ENCODE peak calls at places on chromosomes 2 and 18, in eight cellular contexts. I, U, S, W, H, O, V and B are unnamed samples.

GRCh38 chr2:68767996-68768395 is 33.4 kb downstream of the ARHGAP25 start:
- DNase-seq in V (no peak), W (no peak), U (no peak), S (no peak), I (no peak), O (no peak), H (no peak), B (no peak)

GRCh38 chr18:37321578-37322496 is 243.8 kb downstream of the CELF4 start:
- DNase-seq in V (peak), I (no peak), O (no peak), S (no peak), H (no peak), U (peak), W (no peak), B (no peak)

GRCh38 chr2:98128556-98129109 is 41.7 kb downstream of the VWA3B start:
- DNase-seq in V (no peak), I (no peak), W (no peak), O (no peak), U (no peak), H (no peak), S (no peak), B (no peak)

GRCh38 chr2:216665240-216665639 is 30.1 kb downstream of the IGFBP5 start:
- DNase-seq in U (peak), V (peak), W (no peak), I (no peak), O (no peak), H (peak), S (no peak), B (no peak)

GRCh38 chr2:47404356-47404755 is 1.4 kb downstream of the MSH2 start:
- DNase-seq in H (no peak), S (no peak), U (no peak), W (no peak), V (no peak), O (no peak), I (no peak), B (no peak)

GRCh38 chr2:98175811-98176210 is 88.8 kb downstream of the VWA3B start:
- DNase-seq in U (peak), S (no peak), V (no peak), W (peak), I (no peak), H (no peak), O (peak), B (no peak)

GRCh38 chr2:23713352-23713751 is 213.6 kb downstream of the ATAD2B start:
- DNase-seq in S (no peak), I (no peak), W (no peak), O (no peak), H (no peak), U (no peak), V (no peak), B (no peak)

GRCh38 chr18:35661483-35662146 is 80.1 kb downstream of the GALNT1 start:
- DNase-seq in I (no peak), S (no peak), H (no peak), V (no peak), O (no peak), W (no peak), U (no peak), B (peak)

GRCh38 chr2:42132066-42132965 is 36.8 kb upstream of the EML4 start:
- DNase-seq in V (no peak), I (no peak), O (no peak), H (peak), S (no peak), W (no peak), U (no peak), B (no peak)

GRCh38 chr2:42129947-42130346 is 39.2 kb upstream of the EML4 start:
- DNase-seq in I (no peak), O (no peak), H (no peak), W (no peak), V (no peak), S (no peak), U (no peak), B (no peak)

GRCh38 chr2:42135381-42136312 is 33.5 kb upstream of the EML4 start:
- DNase-seq in V (no peak), O (no peak), S (no peak), H (no peak), U (no peak), W (no peak), I (no peak), B (no peak)

GRCh38 chr2:42133771-42134195 is 35.4 kb upstream of the EML4 start:
- DNase-seq in W (no peak), H (no peak), O (no peak), U (no peak), S (no peak), I (no peak), V (peak), B (no peak)

GRCh38 chr2:42132966-42133641 is 36.0 kb upstream of the EML4 start:
- DNase-seq in W (peak), H (peak), O (peak), S (peak), U (peak), V (peak), I (peak), B (peak)
- TF ChIP-seq CTCF in W (no peak), H (no peak), O (no peak), S (no peak), U (no peak), V (no peak), I (no peak), B (no peak)

GRCh38 chr18:60686142-60686541 is 313.6 kb upstream of the MC4R start:
- DNase-seq in I (no peak), O (no peak), S (no peak), U (no peak), W (no peak), V (no peak), H (no peak), B (no peak)

DNA sequence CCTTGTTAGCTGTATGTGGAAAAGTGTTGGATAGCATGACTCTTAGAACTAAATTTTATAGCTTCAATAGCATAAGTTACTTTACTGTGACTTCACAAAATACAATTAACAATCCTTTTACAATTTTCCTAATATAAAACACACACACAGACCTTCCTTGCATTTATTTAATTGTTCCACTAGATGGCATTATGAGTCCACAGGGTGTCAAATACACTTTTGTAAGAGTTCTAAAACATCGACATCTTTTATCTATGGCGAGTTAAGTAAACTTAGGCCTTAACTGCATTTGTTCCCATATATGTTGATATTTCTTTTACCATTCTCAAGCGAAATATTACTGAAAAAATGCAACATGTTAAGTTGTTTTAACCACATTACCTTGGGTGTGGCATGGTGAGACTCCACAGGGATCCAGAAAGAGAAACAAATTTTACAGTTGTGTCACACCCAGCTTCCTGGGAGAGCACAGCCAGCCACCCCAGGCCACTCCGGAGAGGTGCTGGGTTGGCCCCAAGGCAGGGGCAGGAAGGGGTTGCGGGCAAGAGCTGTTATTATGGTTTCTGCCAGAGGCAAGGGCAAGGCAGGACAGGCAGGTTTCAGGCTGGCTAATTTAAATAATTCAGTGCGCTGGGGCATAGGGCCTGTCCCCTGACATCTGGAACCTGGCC is 312.4 kb upstream of the MC4R start:
- DNase-seq in O (peak), I (no peak), H (peak), W (no peak), V (no peak), S (no peak), U (no peak), B (peak)
- TF ChIP-seq CTCF in O (peak), I (peak), H (peak), W (peak), V (no peak), S (peak), U (peak), B (peak)

DNA sequence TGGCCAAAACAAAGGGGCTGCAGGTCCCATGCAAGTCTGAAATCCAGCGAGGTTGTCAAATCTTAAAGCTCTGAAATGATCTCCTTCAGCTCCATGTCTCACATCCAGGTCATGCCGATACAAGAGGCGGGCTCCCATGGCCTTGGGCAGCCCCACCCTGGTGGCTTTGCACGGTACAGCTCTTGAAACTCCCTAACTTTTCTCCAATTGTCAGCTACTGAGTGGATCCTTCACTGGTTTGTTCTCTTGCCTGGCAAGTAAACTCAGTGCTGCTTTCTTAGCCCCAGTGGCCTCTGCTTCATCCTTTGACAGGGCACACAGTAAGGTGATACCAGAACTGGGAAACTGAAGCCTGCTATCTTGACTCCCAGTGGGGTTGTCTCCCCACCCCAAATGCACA is 26.3 kb downstream of the SERPINB13 start:
- DNase-seq in V (no peak), I (no peak), H (no peak), O (no peak), W (no peak), S (no peak), U (no peak), B (no peak)
- TF ChIP-seq CTCF in V (no peak), I (no peak), H (no peak), O (no peak), W (no peak), S (no peak), U (no peak), B (no peak)

GRCh38 chr2:51510298-51510697 is 478.4 kb upstream of the NRXN1 start:
- DNase-seq in U (no peak), W (no peak), O (no peak), I (no peak), H (no peak), V (no peak), S (no peak), B (no peak)

GRCh38 chr2:51511002-51511401 is 479.1 kb upstream of the NRXN1 start:
- DNase-seq in W (no peak), U (no peak), S (no peak), I (no peak), H (no peak), O (peak), V (no peak), B (peak)

DNA sequence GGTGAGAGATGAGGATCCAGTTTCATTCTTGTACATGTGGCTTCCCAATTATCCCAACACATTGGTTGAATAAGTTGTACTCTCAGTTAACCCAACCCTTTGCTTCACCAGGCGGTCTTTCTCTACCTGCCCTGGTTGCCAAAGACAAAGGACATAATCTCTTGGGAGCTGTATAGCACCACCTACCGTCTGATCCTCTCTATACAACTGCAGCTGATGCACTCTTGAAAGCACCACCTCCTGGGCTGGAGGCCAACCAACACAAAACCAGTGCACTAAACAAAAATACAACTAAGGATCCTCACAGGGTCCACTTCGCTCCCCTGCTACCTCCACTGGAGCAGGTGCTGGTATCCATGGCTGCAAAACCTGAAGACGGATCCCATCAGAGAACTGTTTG is 473.6 kb upstream of the NRXN1 start:
- DNase-seq in H (no peak), O (no peak), W (no peak), S (no peak), I (no peak), U (peak), V (no peak), B (no peak)
- TF ChIP-seq CTCF in H (no peak), O (no peak), W (no peak), S (no peak), I (no peak), U (peak), V (no peak), B (no peak)